ENCODE peak calls at places on chromosomes 5 and 9, in six cellular contexts. J is HCT116, U is suprapubic skin, M is gastrocnemius medialis, K is IMR-90, D is transverse colon. V is an unnamed sample.

GRCh38 chr5:18792145-18792544 is 1157.9 kb downstream of the TAF11L14 start:
- DNase-seq in J (no peak), U (no peak), M (no peak), K (no peak), D (peak; percentile 63), V (no peak)

GRCh38 chr9:124480621-124480981 is 26.6 kb downstream of the NR5A1 start:
- DNase-seq in J (peak; percentile 32), U (no peak), M (no peak), K (peak; percentile 4), D (no peak), V (no peak)

GRCh38 chr5:181173420-181174342 is 26.3 kb downstream of the OR2V2 start:
- DNase-seq in J (peak; percentile 86), U (no peak), M (no peak), K (peak; percentile 79), D (no peak), V (no peak)

GRCh38 chr9:125190371-125190801 is 783 bp upstream of the PPP6C start:
- DNase-seq in J (no peak), U (no peak), M (no peak), K (no peak), D (no peak), V (peak; percentile 10)

GRCh38 chr5:173055722-173055982 is 500 bp upstream of the CREBRF start:
- DNase-seq in J (no peak), U (no peak), M (no peak), K (no peak), D (no peak), V (no peak)

GRCh38 chr5:75566710-75567309 is 44.4 kb upstream of the ANKDD1B start:
- DNase-seq in J (peak; percentile 80), U (no peak), M (no peak), K (peak; percentile 96), D (no peak), V (no peak)

GRCh38 chr5:32020271-32020670 is 153.8 kb downstream of the GOLPH3 start:
- DNase-seq in J (no peak), U (no peak), M (no peak), K (no peak), D (no peak), V (no peak)

GRCh38 chr9:14418262-14419200 is 104.6 kb upstream of the NFIB start:
- DNase-seq in J (no peak), U (no peak), M (no peak), K (no peak), D (no peak), V (no peak)

GRCh38 chr9:116000748-116001329 is 152.8 kb upstream of the PAPPA start:
- DNase-seq in J (peak; percentile 48), U (no peak), M (no peak), K (no peak), D (peak; percentile 8), V (no peak)

GRCh38 chr5:1208743-1209551 is 7.6 kb downstream of the SLC6A19 start:
- DNase-seq in J (no peak), U (no peak), M (no peak), K (no peak), D (peak; percentile 26), V (peak; percentile 51)

GRCh38 chr9:92438900-92439526 is 14.7 kb upstream of the OMD start:
- DNase-seq in J (peak; percentile 3), U (no peak), M (no peak), K (peak; percentile 53), D (no peak), V (no peak)

GRCh38 chr9:133523096-133523495 is 1.7 kb downstream of the MYMK start:
- DNase-seq in J (no peak), U (no peak), M (no peak), K (no peak), D (no peak), V (no peak)

GRCh38 chr9:128705051-128705965 is 3.0 kb downstream of the PKN3 start:
- DNase-seq in J (no peak), U (peak; percentile 61), M (no peak), K (no peak), D (no peak), V (no peak)

GRCh38 chr5:101482931-101483330 is 579.8 kb upstream of the ST8SIA4 start:
- DNase-seq in J (no peak), U (no peak), M (no peak), K (no peak), D (no peak), V (no peak)

GRCh38 chr9:81103597-81104471 is 585.5 kb downstream of the TLE1 start:
- DNase-seq in J (no peak), U (no peak), M (no peak), K (no peak), D (no peak), V (no peak)

GRCh38 chr9:109471994-109472393 is 26.1 kb downstream of the PTPN3 start:
- DNase-seq in J (no peak), U (no peak), M (no peak), K (no peak), D (no peak), V (no peak)

GRCh38 chr9:70298245-70298771 is 39.5 kb downstream of the SMC5 start:
- DNase-seq in J (no peak), U (no peak), M (no peak), K (no peak), D (no peak), V (no peak)

GRCh38 chr5:14156611-14157493 is 13.7 kb downstream of the TRIO start:
- DNase-seq in J (peak; percentile 32), U (no peak), M (no peak), K (peak; percentile 99), D (no peak), V (no peak)

GRCh38 chr9:79575560-79575959 is 3.8 kb downstream of the TLE4 start:
- DNase-seq in J (no peak), U (no peak), M (no peak), K (no peak), D (no peak), V (no peak)

GRCh38 chr5:50807661-50808060 is 141.2 kb downstream of the PARP8 start:
- DNase-seq in J (no peak), U (no peak), M (no peak), K (peak; percentile 16), D (no peak), V (no peak)

GRCh38 chr9:82552784-82553183 is 510.2 kb downstream of the RASEF start:
- DNase-seq in J (no peak), U (no peak), M (no peak), K (no peak), D (no peak), V (no peak)

GRCh38 chr5:178121450-178122276 is 8.3 kb downstream of the N4BP3 start:
- DNase-seq in J (no peak), U (no peak), M (peak; percentile 33), K (no peak), D (no peak), V (no peak)

GRCh38 chr5:42940853-42941252 is 99.3 kb downstream of the ANXA2R start:
- DNase-seq in J (no peak), U (no peak), M (no peak), K (no peak), D (no peak), V (no peak)

GRCh38 chr9:125990793-125991220 is 243.6 kb downstream of the PBX3 start:
- DNase-seq in J (no peak), U (peak; percentile 39), M (no peak), K (no peak), D (no peak), V (no peak)

GRCh38 chr5:166499452-166500240 is 1791.8 kb upstream of the WWC1 start:
- DNase-seq in J (no peak), U (no peak), M (no peak), K (no peak), D (no peak), V (no peak)

GRCh38 chr5:99010294-99010693 is 81.5 kb upstream of the CHD1 start:
- DNase-seq in J (no peak), U (no peak), M (no peak), K (no peak), D (no peak), V (no peak)

GRCh38 chr9:104608336-104608735 is 2.9 kb upstream of the OR13C2 start:
- DNase-seq in J (no peak), U (no peak), M (no peak), K (no peak), D (no peak), V (no peak)

GRCh38 chr5:169139381-169140125 is 161.4 kb downstream of the SLIT3 start:
- DNase-seq in J (no peak), U (no peak), M (no peak), K (no peak), D (peak; percentile 77), V (peak; percentile 72)

GRCh38 chr9:72579190-72579589 is 57.8 kb downstream of the TMC1 start:
- DNase-seq in J (peak; percentile 69), U (peak; percentile 77), M (no peak), K (peak; percentile 63), D (peak; percentile 78), V (peak; percentile 46)

DNA sequence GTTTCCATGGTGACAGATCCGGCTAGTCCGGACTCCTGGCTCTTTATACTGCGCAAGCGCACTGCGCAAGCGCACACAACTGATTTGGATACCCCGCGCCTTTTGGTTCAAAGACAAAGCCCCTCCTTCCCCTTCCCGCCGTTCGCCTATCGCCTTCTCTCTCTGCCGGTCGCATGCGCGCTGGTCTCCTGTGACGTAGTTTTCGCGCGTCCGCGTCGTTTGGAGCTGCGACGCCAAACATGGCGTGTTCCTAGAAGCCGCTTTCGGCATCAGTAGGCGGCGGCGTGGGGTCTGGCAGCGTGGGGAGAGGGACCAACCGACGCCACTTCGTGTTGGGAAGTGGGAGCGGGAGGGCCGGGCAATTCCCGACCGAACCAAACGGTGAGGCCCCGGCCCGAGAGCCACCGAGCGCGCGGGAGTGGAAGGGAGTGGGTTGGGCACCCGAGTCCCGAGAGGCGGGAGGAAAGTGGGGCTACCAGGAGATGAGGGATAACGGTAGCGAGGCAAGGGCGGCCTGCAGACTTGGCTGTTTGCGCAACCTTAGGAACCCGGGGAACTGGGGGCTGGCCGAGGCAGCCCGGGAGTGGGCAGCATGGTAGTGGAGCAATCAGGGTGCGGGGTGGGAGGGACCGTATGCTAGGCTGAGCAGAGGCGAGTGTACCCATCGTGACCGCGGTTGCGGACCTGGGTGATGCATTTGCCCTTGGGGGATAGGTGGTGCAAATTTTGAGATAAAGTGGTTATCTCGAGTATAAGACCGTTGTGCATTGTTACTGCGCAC is at the start of gene IPO11:
- DNase-seq in J (peak; percentile 97), U (peak; percentile 99), M (peak; percentile 97), K (peak; percentile 99), D (peak; percentile 99), V (peak; percentile 98)
- TF ChIP-seq POLR2A in J (peak; percentile 47), U (no peak), M (peak; percentile 60), K (peak; percentile 76), D (peak; percentile 78), V (peak; percentile 65)

GRCh38 chr5:134577796-134578577 is 52.5 kb downstream of the JADE2 start:
- DNase-seq in J (peak; percentile 54), U (peak; percentile 84), M (peak; percentile 31), K (peak; percentile 75), D (peak; percentile 84), V (peak; percentile 84)
- H3K36me3 ChIP-seq in J (peaks cover 2% of the 10 kb centered on the region), U (peaks cover 68% of the 10 kb centered on the region), M (peaks cover 46% of the 10 kb centered on the region), K (peaks cover 61% of the 10 kb centered on the region), D (no peaks in the 10 kb centered on the region), V (peaks cover 60% of the 10 kb centered on the region)

DNA sequence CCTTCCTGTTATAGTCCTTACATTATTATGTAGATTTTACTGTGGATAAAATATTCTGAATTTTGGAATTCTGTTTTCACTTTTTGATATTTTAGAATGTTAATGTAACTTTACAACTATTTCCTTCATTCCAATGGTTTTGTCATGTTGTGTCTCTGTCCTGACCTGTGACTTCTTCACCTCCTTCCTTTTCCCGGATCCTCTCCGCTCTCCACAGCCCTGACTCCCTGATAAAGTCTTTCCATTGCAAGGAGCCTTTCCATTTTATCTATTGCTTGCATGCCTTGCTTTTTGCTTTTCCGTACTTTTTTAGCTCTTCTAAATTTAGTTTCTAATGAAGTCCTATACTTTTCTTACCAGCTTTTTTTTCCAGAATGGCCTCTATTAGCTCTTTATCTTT is 117.6 kb upstream of the ARRDC3 start:
- DNase-seq in J (no peak), U (no peak), M (no peak), K (no peak), D (no peak), V (no peak)
- TF ChIP-seq POLR2A in J (no peak), U (no peak), M (no peak), K (no peak), D (no peak), V (no peak)

GRCh38 chr5:135509995-135510394 is 25.8 kb downstream of the NEUROG1 start:
- DNase-seq in J (no peak), U (no peak), M (no peak), K (no peak), D (no peak), V (no peak)
- H3K36me3 ChIP-seq in J (no peaks in the 10 kb centered on the region), U (no peaks in the 10 kb centered on the region), M (no peaks in the 10 kb centered on the region), K (no peaks in the 10 kb centered on the region), D (no peaks in the 10 kb centered on the region), V (no peaks in the 10 kb centered on the region)